ENCODE peak calls at places on chromosomes 16 and 17, in ten cellular contexts. A is A549; P is left lung; Y is endothelial cell of umbilical vein; L is IMR-90; D is mammary epithelial cell; C is neural progenitor cell; B is CD8-positive, alpha-beta T cell; M is HCT116; E is HepG2. Q is an unnamed sample.
A peak's percentile ranks its signal among the peaks of the same experiment; 100 is the strongest.

GRCh38 chr17:19766421-19767270 is 18.5 kb upstream of the ALDH3A1 start:
- DNase-seq in A (peak; percentile 86), P (peak; percentile 74), Y (peak; percentile 69), L (peak; percentile 41), D (peak; percentile 38), C (peak; percentile 84), B (peak; percentile 81), M (peak; percentile 41), E (peak; percentile 22), Q (no peak)

GRCh38 chr16:6957676-6958075 is 375.0 kb upstream of the RBFOX1 start:
- DNase-seq in A (no peak), P (no peak), Y (no peak), L (no peak), D (no peak), C (peak; percentile 17), B (no peak), M (no peak), E (no peak), Q (no peak)

GRCh38 chr16:17018715-17019014 is 452.1 kb downstream of the XYLT1 start:
- DNase-seq in A (no peak), P (no peak), Y (no peak), L (no peak), D (no peak), C (no peak), B (no peak), M (no peak), E (no peak), Q (no peak)

GRCh38 chr17:64529221-64529620 is 22.4 kb downstream of the CEP95 start:
- DNase-seq in A (no peak), P (no peak), Y (no peak), L (no peak), D (no peak), C (no peak), B (no peak), M (no peak), E (no peak), Q (no peak)

GRCh38 chr16:370443-370842 is at the start of gene MRPL28:
- DNase-seq in A (peak; percentile 90), P (peak; percentile 94), Y (peak; percentile 96), L (peak; percentile 95), D (peak; percentile 92), C (peak; percentile 96), B (peak; percentile 94), M (peak; percentile 72), E (peak; percentile 90), Q (peak; percentile 98)

GRCh38 chr16:85301171-85301690 is 189.0 kb upstream of the CIBAR2 start:
- DNase-seq in A (no peak), P (no peak), Y (no peak), L (no peak), D (no peak), C (no peak), B (no peak), M (no peak), E (no peak), Q (no peak)

GRCh38 chr16:4314532-4315184 is 1.2 kb upstream of the GLIS2 start:
- DNase-seq in A (peak; percentile 77), P (no peak), Y (peak; percentile 36), L (peak; percentile 56), D (peak; percentile 22), C (peak; percentile 55), B (no peak), M (peak; percentile 70), E (no peak), Q (no peak)

GRCh38 chr16:83968483-83968865 is 430 bp downstream of the NECAB2 start:
- DNase-seq in A (no peak), P (no peak), Y (no peak), L (no peak), D (no peak), C (peak; percentile 70), B (no peak), M (no peak), E (no peak), Q (no peak)

GRCh38 chr16:22034503-22034902 is 26.6 kb downstream of the MOSMO start:
- DNase-seq in A (no peak), P (no peak), Y (no peak), L (no peak), D (no peak), C (no peak), B (no peak), M (no peak), E (no peak), Q (no peak)

GRCh38 chr17:61701334-61701733 is 110.3 kb upstream of the NACA2 start:
- DNase-seq in A (no peak), P (no peak), Y (no peak), L (no peak), D (no peak), C (no peak), B (no peak), M (no peak), E (no peak), Q (no peak)
- H3K9me3 ChIP-seq in A (peaks cover 41% of the 10 kb centered on the region), P (peaks cover 61% of the 10 kb centered on the region), Y (no peaks in the 10 kb centered on the region), L (peaks cover 19% of the 10 kb centered on the region), D (peaks cover 7% of the 10 kb centered on the region), C (peaks cover 47% of the 10 kb centered on the region), B (peaks cover 24% of the 10 kb centered on the region), M (peaks cover 7% of the 10 kb centered on the region), E (peaks cover 24% of the 10 kb centered on the region), Q (peaks cover 7% of the 10 kb centered on the region)

DNA sequence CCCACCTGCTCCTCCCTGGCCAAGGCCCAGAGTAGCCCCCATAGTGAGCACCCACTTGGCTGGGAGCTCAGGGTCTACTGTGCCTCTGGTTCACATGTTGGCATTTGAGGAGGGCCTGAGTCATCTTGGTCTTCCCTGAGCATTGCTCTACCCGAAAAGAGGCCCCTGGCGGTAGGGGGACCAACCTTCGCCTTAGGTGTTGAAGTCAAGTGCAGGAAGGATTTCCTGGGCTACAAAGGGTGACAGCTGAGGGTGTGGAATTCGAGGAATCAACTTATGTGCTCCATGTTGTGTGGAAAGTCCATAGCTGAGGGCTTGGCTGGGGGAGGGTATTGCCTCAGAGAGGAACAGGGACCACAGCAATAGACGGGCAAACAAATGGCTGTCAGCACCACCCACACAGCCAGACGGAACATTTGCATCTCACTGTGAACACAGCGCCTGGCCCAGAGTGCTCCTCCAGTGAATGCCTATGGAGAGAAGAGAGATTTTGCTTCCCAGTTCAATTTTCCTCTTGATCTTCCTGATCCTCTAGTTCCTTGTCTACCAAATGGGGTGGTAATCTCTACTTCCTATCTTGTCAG is 35.6 kb upstream of the NGFR start:
- DNase-seq in A (no peak), P (no peak), Y (no peak), L (no peak), D (no peak), C (no peak), B (no peak), M (no peak), E (peak; percentile 57), Q (no peak)
- TF ChIP-seq CTCF in A (no peak), P (no peak), Y (no peak), L (no peak), D (no peak), C (no peak), B (no peak), M (no peak), E (no peak), Q (no peak)

GRCh38 chr17:59650642-59651041 is 30.9 kb downstream of the CLTC start:
- DNase-seq in A (no peak), P (no peak), Y (no peak), L (no peak), D (no peak), C (no peak), B (no peak), M (no peak), E (no peak), Q (no peak)
- H3K27ac ChIP-seq in A (no peak overlapping the region), P (no peak overlapping the region), Y (no peak overlapping the region), L (no peak overlapping the region), D (no peak overlapping the region), C (no peak overlapping the region), B (no peak overlapping the region), M (no peak overlapping the region), E (no peak overlapping the region), Q (no peak overlapping the region)

GRCh38 chr16:15975172-15975571 is 25.8 kb downstream of the ABCC1 start:
- DNase-seq in A (no peak), P (no peak), Y (no peak), L (no peak), D (no peak), C (no peak), B (no peak), M (no peak), E (no peak), Q (peak; percentile 79)
- H3K9me3 ChIP-seq in A (peaks cover 42% of the 10 kb centered on the region), P (peaks cover 23% of the 10 kb centered on the region), Y (no peaks in the 10 kb centered on the region), L (peaks cover 3% of the 10 kb centered on the region), D (peaks cover 2% of the 10 kb centered on the region), C (no peaks in the 10 kb centered on the region), B (peaks cover 6% of the 10 kb centered on the region), M (peaks cover 25% of the 10 kb centered on the region), E (peaks cover 31% of the 10 kb centered on the region), Q (no peaks in the 10 kb centered on the region)

GRCh38 chr17:55053855-55054254 is 85.3 kb downstream of the STXBP4 start:
- DNase-seq in A (no peak), P (no peak), Y (peak; percentile 23), L (peak; percentile 13), D (no peak), C (no peak), B (no peak), M (no peak), E (no peak), Q (no peak)
- TF ChIP-seq CTCF in A (peak; percentile 50), P (no peak), Y (no peak), L (peak; percentile 46), D (peak; percentile 36), C (peak; percentile 32), B (no peak), M (peak; percentile 60), E (peak; percentile 46), Q (peak; percentile 24)

DNA sequence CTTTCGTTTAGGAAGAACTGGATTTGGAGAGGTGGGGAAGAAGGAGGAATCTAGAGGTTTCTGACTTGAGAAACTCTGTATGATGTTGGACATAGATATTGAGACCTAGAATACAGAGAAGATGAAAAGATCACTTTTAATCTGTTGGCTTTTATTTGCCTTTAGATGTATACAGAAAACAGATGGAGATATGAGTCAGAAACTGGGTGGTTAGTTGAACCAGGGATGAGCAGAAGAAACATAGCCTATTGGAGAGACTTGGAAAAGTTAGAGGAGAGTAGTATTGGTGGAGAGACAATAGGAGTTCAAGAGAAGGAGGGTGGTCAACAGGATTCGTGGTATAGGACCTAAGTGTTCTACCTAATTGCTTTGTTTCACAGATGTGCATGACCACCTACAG is 5.1 kb downstream of the PHAF1 start:
- DNase-seq in A (no peak), P (no peak), Y (no peak), L (peak; percentile 72), D (no peak), C (no peak), B (no peak), M (no peak), E (no peak), Q (no peak)
- H3K27ac ChIP-seq in A (peak overlapping the region; percentile 72), P (no peak overlapping the region), Y (no peak overlapping the region), L (no peak overlapping the region), D (peak overlapping the region; percentile 59), C (no peak overlapping the region), B (no peak overlapping the region), M (no peak overlapping the region), E (peak overlapping the region; percentile 87), Q (no peak overlapping the region)

DNA sequence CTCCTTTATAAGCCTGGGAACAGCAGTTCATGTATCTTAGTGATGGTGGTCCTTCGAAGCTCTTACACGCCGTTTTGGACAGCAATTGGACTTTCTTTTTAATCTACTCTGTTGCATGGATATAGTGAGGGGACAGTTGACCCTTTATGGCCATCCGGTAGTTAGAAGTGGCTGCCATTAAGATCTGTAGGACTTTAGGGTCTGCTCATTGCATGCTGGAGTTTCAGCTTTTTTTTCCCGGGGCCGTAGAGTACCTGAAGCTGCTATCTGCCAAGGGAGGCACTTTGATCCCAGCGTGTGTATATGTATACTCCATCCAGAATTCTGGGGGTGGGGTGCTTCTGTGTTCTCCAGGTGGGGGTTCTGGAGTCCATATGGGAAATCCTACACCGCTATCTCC is 1.2 kb downstream of the CYB5D1 start:
- DNase-seq in A (no peak), P (no peak), Y (no peak), L (no peak), D (no peak), C (no peak), B (no peak), M (no peak), E (no peak), Q (no peak)
- H3K9me3 ChIP-seq in A (no peaks in the 10 kb centered on the region), P (no peaks in the 10 kb centered on the region), Y (no peaks in the 10 kb centered on the region), L (no peaks in the 10 kb centered on the region), D (no peaks in the 10 kb centered on the region), C (no peaks in the 10 kb centered on the region), B (no peaks in the 10 kb centered on the region), M (no peaks in the 10 kb centered on the region), E (no peaks in the 10 kb centered on the region), Q (no peaks in the 10 kb centered on the region)